ENCODE peak calls at places on chromosome 13, in six cellular contexts. T is IMR-90, G is HCT116, C is HL-60, X is ovary, J is sigmoid colon. P is an unnamed sample.

GRCh38 chr13:60572003-60572792 is 175.2 kb downstream of the TDRD3 start:
- DNase-seq in T (peak; percentile 85), G (no peak), C (peak; percentile 37), X (no peak), J (no peak), P (no peak)

GRCh38 chr13:29535663-29536655 is 59.5 kb downstream of the SLC7A1 start:
- DNase-seq in T (no peak), G (no peak), C (no peak), X (no peak), J (no peak), P (no peak)

GRCh38 chr13:27372896-27373295 is 51.5 kb upstream of the GTF3A start:
- DNase-seq in T (peak; percentile 16), G (no peak), C (no peak), X (no peak), J (no peak), P (no peak)

GRCh38 chr13:41199061-41199460 is 4.7 kb upstream of the KBTBD7 start:
- DNase-seq in T (no peak), G (no peak), C (no peak), X (no peak), J (no peak), P (no peak)

GRCh38 chr13:26200811-26201210 is 21.3 kb downstream of the RNF6 start:
- DNase-seq in T (no peak), G (no peak), C (no peak), X (no peak), J (no peak), P (no peak)

GRCh38 chr13:59774511-59774911 is 389.2 kb downstream of the DIAPH3 start:
- DNase-seq in T (peak; percentile 77), G (no peak), C (no peak), X (no peak), J (no peak), P (no peak)

GRCh38 chr13:41054212-41054877 is 7.0 kb upstream of the WBP4 start:
- DNase-seq in T (peak; percentile 64), G (no peak), C (peak; percentile 69), X (no peak), J (no peak), P (no peak)

GRCh38 chr13:99383511-99383921 is 76.3 kb upstream of the GPR183 start:
- DNase-seq in T (no peak), G (no peak), C (no peak), X (no peak), J (no peak), P (peak; percentile 41)

GRCh38 chr13:50676602-50677001 is 166.9 kb downstream of the DLEU7 start:
- DNase-seq in T (peak; percentile 44), G (no peak), C (peak; percentile 18), X (no peak), J (no peak), P (no peak)

GRCh38 chr13:24381539-24382265 is 72.3 kb downstream of the C1QTNF9 start:
- DNase-seq in T (peak; percentile 39), G (no peak), C (no peak), X (no peak), J (no peak), P (no peak)

GRCh38 chr13:103403814-103404213 is 337.6 kb upstream of the SLC10A2 start:
- DNase-seq in T (no peak), G (no peak), C (no peak), X (no peak), J (no peak), P (no peak)

GRCh38 chr13:60584976-60585375 is 188.0 kb downstream of the TDRD3 start:
- DNase-seq in T (no peak), G (no peak), C (no peak), X (no peak), J (no peak), P (no peak)

GRCh38 chr13:108267338-108267737 is 2.2 kb upstream of the TNFSF13B start:
- DNase-seq in T (no peak), G (no peak), C (peak; percentile 70), X (no peak), J (no peak), P (no peak)

GRCh38 chr13:48161530-48162179 is 66.8 kb upstream of the MED4 start:
- DNase-seq in T (no peak), G (no peak), C (peak; percentile 90), X (no peak), J (peak; percentile 79), P (no peak)

GRCh38 chr13:32914686-32915085 is 101.5 kb upstream of the KL start:
- DNase-seq in T (no peak), G (no peak), C (no peak), X (no peak), J (no peak), P (no peak)

GRCh38 chr13:60745343-60745742 is 348.3 kb downstream of the TDRD3 start:
- DNase-seq in T (no peak), G (no peak), C (no peak), X (no peak), J (no peak), P (no peak)

GRCh38 chr13:62482351-62482750 is 1066.7 kb upstream of the PCDH20 start:
- DNase-seq in T (no peak), G (no peak), C (no peak), X (no peak), J (no peak), P (no peak)

GRCh38 chr13:59527500-59527899 is 636.2 kb downstream of the DIAPH3 start:
- DNase-seq in T (no peak), G (no peak), C (peak; percentile 84), X (no peak), J (no peak), P (no peak)

GRCh38 chr13:101309014-101309619 is 107.2 kb downstream of the NALCN start:
- DNase-seq in T (peak; percentile 46), G (no peak), C (no peak), X (no peak), J (no peak), P (no peak)

GRCh38 chr13:38045278-38046048 is 175.9 kb upstream of the TRPC4 start:
- DNase-seq in T (peak; percentile 33), G (no peak), C (peak; percentile 22), X (no peak), J (no peak), P (no peak)

GRCh38 chr13:95156208-95156607 is 145.0 kb downstream of the ABCC4 start:
- DNase-seq in T (peak; percentile 17), G (no peak), C (no peak), X (no peak), J (no peak), P (no peak)

GRCh38 chr13:45662122-45662521 is 40.0 kb upstream of the CBY2 start:
- DNase-seq in T (no peak), G (no peak), C (no peak), X (no peak), J (no peak), P (no peak)

GRCh38 chr13:113537205-113537604 is 46.7 kb upstream of the DCUN1D2 start:
- DNase-seq in T (no peak), G (no peak), C (no peak), X (no peak), J (no peak), P (no peak)

GRCh38 chr13:113536461-113537110 is 46.1 kb upstream of the DCUN1D2 start:
- DNase-seq in T (no peak), G (no peak), C (no peak), X (no peak), J (peak; percentile 44), P (no peak)

GRCh38 chr13:113538689-113539058 is 45.9 kb upstream of the TFDP1 start:
- DNase-seq in T (no peak), G (no peak), C (no peak), X (no peak), J (peak; percentile 42), P (no peak)

GRCh38 chr13:113539176-113539575 is 45.4 kb upstream of the TFDP1 start:
- DNase-seq in T (no peak), G (no peak), C (no peak), X (no peak), J (peak; percentile 54), P (no peak)

DNA sequence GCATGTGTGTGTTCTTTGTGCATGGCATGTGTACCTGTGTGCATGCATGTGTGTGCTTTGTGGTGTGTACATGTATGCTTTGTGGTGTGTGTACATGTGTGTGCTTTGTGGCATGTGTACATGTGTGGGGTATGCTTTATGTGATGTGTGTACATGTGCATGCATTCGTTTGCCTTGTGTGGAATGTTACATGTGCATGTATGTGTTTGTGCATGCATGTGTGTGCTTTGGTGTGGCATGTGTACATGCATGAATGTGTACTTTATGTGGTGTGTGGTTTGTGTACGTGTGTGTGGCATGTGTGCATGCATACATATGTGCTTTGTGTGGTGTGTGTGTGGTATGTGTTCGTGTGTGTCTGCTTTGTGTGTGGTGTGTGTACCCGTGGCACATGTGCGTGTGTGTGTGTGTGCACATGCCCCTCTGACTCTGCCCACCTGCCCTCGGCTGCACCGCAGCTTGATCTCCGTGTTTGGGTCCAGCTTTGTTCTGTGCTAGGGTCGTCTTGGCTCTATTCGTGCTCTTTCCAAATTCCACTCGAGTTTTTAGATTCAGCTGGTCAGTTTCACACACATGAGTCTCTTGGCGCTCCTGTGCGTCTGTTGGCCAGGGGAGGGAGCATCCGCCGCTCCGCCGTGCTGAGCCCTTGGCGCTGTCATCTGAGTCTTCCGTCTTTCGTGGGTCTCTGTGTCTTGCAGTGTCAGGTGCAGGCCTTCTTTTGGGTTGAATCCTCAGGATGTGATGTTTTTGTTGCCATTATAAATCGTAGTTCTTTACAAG is 46.5 kb upstream of the TFDP1 start:
- DNase-seq in T (no peak), G (no peak), C (no peak), X (no peak), J (peak; percentile 36), P (no peak)
- H3K4me3 ChIP-seq in T (no peak overlapping the region), G (no peak overlapping the region), C (no peak overlapping the region), X (no peak overlapping the region), J (no peak overlapping the region), P (no peak overlapping the region)

GRCh38 chr13:70043685-70044084 is 63.9 kb upstream of the ATXN8OS start:
- DNase-seq in T (no peak), G (no peak), C (no peak), X (no peak), J (no peak), P (no peak)
- TF ChIP-seq CTCF in T (no peak), G (no peak), C (no peak), X (no peak), J (no peak), P (no peak)

GRCh38 chr13:110418944-110419343 is 111.9 kb downstream of the COL4A2 start:
- DNase-seq in T (no peak), G (no peak), C (no peak), X (no peak), J (no peak), P (peak; percentile 75)
- H3K27ac ChIP-seq in T (no peak overlapping the region), G (no peak overlapping the region), C (no peak overlapping the region), X (no peak overlapping the region), J (peak overlapping the region; percentile 87), P (peak overlapping the region; percentile 90)

DNA sequence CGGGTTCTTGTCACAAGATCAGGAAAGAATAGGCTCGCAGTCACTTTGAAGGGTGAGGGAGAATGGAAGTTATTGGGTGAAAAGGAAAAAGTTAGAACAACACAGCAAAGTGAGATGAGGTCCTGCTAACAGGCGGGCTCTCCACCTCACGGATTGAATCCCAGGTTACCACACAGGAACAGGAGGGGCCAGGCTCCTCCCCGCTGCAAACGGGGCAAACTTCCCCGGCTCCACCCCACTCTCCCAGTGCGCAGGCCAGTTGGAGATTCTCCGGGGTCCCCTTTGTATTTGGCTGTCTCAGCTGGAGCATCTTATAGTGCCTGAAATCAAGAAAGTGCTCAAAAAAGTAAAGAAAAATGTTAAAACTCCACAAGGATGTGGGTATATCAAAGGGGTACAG is 78.3 kb upstream of the IPO5 start:
- DNase-seq in T (no peak), G (no peak), C (no peak), X (no peak), J (no peak), P (no peak)
- H3K4me3 ChIP-seq in T (no peak overlapping the region), G (no peak overlapping the region), C (no peak overlapping the region), X (no peak overlapping the region), J (no peak overlapping the region), P (no peak overlapping the region)

GRCh38 chr13:44050450-44051063 is 170.9 kb downstream of the LACC1 start:
- DNase-seq in T (peak; percentile 52), G (peak; percentile 32), C (no peak), X (no peak), J (no peak), P (no peak)
- TF ChIP-seq CTCF in T (peak; percentile 75), G (peak; percentile 67), C (peak; percentile 28), X (peak; percentile 76), J (peak; percentile 86), P (peak; percentile 56)